ENCODE peak calls at places on chromosome 10, in five cellular contexts. T is gastrocnemius medialis, A is Panc1, M is cardiac muscle cell, L is adrenal gland. W is an unnamed sample.

GRCh38 chr10:70115948-70116682 is 16.5 kb downstream of the AIFM2 start:
- DNase-seq in T (no peak), L (peak; percentile 46), A (peak; percentile 41), M (peak; percentile 79), W (peak; percentile 38)

GRCh38 chr10:101397140-101397539 is 43.2 kb downstream of the BTRC start:
- DNase-seq in L (no peak), M (peak; percentile 13), A (no peak), T (no peak), W (no peak)

GRCh38 chr10:69232252-69232651 is 12.1 kb downstream of the HKDC1 start:
- DNase-seq in T (no peak), A (no peak), M (no peak), L (no peak), W (no peak)

GRCh38 chr10:76086571-76087260 is 655.3 kb downstream of the LRMDA start:
- DNase-seq in M (no peak), A (no peak), L (peak; percentile 87), T (peak; percentile 67), W (peak; percentile 80)

GRCh38 chr10:23438547-23439451 is at the start of gene OTUD1:
- DNase-seq in A (peak; percentile 24), L (peak; percentile 98), M (peak; percentile 97), T (peak; percentile 93), W (peak; percentile 98)

GRCh38 chr10:34996843-34997242 is 93.3 kb downstream of the CUL2 start:
- DNase-seq in M (no peak), L (no peak), A (no peak), T (no peak), W (no peak)

GRCh38 chr10:12513775-12514663 is 164.7 kb downstream of the CAMK1D start:
- DNase-seq in L (no peak), A (no peak), M (no peak), T (no peak), W (no peak)

GRCh38 chr10:1280436-1281401 is 224.5 kb downstream of the WDR37 start:
- DNase-seq in M (no peak), L (no peak), A (no peak), T (no peak), W (no peak)

GRCh38 chr10:50033481-50033880 is 34.3 kb upstream of the WASHC2A start:
- DNase-seq in L (no peak), M (no peak), T (no peak), A (no peak), W (no peak)

GRCh38 chr10:26211781-26212444 is 4.7 kb upstream of the GAD2 start:
- DNase-seq in M (no peak), L (no peak), A (no peak), T (no peak), W (no peak)

GRCh38 chr10:70685461-70685911 is 13.2 kb downstream of the ADAMTS14 start:
- DNase-seq in L (no peak), M (peak; percentile 27), T (no peak), A (no peak), W (no peak)

GRCh38 chr10:70602665-70603438 is at the start of gene PRF1:
- DNase-seq in T (no peak), M (no peak), L (no peak), A (no peak), W (no peak)

GRCh38 chr10:271201-271600 is 135.9 kb downstream of the ZMYND11 start:
- DNase-seq in M (no peak), T (no peak), L (no peak), A (no peak), W (no peak)

GRCh38 chr10:110504111-110504735 is 6.5 kb downstream of the DUSP5 start:
- DNase-seq in A (no peak), T (no peak), M (no peak), L (no peak), W (no peak)

GRCh38 chr10:29454250-29454649 is 165.4 kb downstream of the LYZL1 start:
- DNase-seq in A (no peak), T (no peak), L (no peak), M (no peak), W (no peak)
- H3K4me3 ChIP-seq in A (no peak overlapping the region), T (no peak overlapping the region), L (no peak overlapping the region), M (no peak overlapping the region), W (no peak overlapping the region)

DNA sequence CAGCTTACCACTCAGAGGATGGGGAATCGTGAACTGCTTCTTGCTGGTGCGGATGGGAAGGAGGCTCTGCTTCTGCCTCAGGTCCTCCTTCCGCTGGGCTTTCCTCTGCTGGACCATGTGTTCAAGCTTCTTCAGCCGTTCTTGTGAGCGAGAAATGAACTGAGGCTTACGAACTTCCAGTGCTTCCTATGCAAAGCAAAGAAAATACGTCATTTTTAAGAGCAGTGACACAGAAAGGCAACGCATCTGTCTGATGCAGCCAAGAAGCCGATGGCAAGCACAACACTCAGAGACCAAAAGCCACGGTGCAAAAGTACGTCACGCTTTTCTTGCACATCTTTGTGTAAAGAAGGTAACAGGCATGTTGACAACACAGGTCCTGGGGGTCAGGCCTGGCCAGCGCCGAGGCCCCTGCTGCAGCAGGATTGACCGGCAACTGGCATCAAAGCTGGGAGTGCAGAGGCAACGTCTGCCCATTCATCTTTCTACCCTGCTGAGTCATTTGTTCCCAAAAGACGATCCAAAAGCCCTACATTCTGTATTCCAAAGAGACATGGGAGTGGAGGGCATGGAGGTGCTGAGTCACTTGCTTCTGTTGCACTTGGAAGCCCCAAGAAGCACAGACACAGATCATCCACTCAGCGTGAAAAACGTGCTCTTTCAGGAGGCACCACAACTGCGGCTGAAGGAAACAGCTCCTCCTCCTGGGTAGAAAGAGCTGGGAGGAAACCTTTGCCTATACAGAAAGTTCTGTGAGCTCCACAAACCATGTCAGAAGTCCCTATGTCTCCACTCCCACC is 71.0 kb upstream of the ADAM12 start:
- DNase-seq in L (no peak), A (no peak), T (no peak), M (no peak), W (no peak)
- TF ChIP-seq CTCF in L (no peak), A (no peak), T (no peak), M (peak; percentile 44), W (no peak)

GRCh38 chr10:132539431-132539839 is 1.8 kb downstream of the INPP5A start:
- DNase-seq in A (no peak), T (peak; percentile 70), M (no peak), L (no peak), W (peak; percentile 81)
- H3K4me1 ChIP-seq in A (peaks cover 58% of the 10 kb centered on the region), T (peaks cover 61% of the 10 kb centered on the region), M (peaks cover 41% of the 10 kb centered on the region), L (peaks cover 29% of the 10 kb centered on the region), W (peaks cover 64% of the 10 kb centered on the region)

DNA sequence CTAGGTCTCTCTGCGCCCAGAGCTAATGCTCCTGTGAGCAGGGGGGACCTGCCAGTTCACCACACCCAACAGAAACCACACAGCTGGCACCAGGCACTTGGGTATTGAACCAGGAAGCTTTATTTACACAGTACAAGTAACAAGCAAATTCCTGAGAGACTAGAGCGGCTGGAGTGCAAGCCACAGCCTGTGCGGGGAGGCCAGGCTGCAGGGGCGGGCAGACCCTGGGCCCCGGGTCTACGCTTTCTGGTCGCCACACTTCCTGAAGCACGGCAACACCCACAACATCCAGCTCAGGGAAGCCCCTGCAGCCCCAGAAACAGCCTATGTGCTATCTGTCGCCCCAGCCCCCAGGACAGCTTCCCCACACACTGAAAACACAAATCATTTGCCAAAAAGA is 125.0 kb downstream of the FAM53B start:
- DNase-seq in L (no peak), A (no peak), M (no peak), T (no peak), W (no peak)
- H3K4me3 ChIP-seq in L (no peak overlapping the region), A (no peak overlapping the region), M (no peak overlapping the region), T (no peak overlapping the region), W (no peak overlapping the region)

GRCh38 chr10:133097418-133097817 is 9.7 kb downstream of the ADGRA1 start:
- DNase-seq in L (no peak), T (no peak), M (no peak), A (no peak), W (no peak)

GRCh38 chr10:133100186-133100585 is 12.5 kb downstream of the ADGRA1 start:
- DNase-seq in A (no peak), L (no peak), M (no peak), T (no peak), W (no peak)

GRCh38 chr10:133099571-133099970 is 11.8 kb downstream of the ADGRA1 start:
- DNase-seq in T (no peak), M (no peak), L (no peak), A (no peak), W (no peak)

GRCh38 chr10:133097961-133098360 is 10.2 kb downstream of the ADGRA1 start:
- DNase-seq in L (no peak), M (no peak), T (no peak), A (no peak), W (no peak)

DNA sequence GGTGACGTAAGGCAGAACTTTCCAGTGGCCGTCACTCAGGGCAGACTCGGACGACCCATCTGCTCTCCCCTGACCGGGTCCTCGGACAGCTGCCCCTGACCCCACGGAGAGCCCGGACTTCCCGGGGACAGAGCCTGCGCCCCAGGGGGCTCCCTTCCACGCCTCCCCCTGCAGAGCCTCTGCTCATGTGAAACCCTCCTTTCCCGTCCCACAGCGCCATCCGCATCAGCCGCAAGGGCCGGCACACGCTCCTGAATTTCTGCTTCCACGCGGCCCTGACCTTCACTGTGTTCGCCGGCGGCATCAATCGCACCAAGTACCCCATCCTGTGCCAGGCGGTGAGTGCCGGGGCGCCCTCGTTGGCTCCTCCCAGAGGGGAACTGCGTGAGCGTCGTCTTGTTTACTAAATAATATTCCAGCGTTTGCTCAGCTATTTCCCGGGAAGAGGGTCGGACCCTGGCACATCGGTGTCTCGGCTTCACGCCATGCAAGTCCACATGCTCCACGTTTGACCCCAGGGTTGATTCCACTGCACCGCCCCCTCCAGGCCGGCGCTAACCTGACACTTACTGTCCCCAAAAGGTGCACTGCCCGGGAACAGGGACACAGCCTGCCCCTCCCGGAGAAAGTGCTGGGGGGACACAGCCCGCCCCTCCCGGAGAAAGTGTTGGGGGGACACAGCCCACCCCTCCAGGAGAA is 10.9 kb downstream of the ADGRA1 start:
- DNase-seq in T (no peak), L (no peak), A (no peak), M (no peak), W (no peak)
- TF ChIP-seq CTCF in T (no peak), L (no peak), A (no peak), M (no peak), W (no peak)

GRCh38 chr10:62733654-62734293 is 70.7 kb upstream of the ADO start:
- DNase-seq in L (no peak), A (no peak), T (peak; percentile 47), M (no peak), W (no peak)

GRCh38 chr10:62728479-62728878 is 76.0 kb upstream of the ADO start:
- DNase-seq in T (no peak), L (no peak), M (no peak), A (no peak), W (no peak)

GRCh38 chr10:62734781-62735463 is 69.6 kb upstream of the ADO start:
- DNase-seq in L (no peak), A (no peak), M (no peak), T (no peak), W (no peak)

GRCh38 chr10:62735464-62736188 is 68.9 kb upstream of the ADO start:
- DNase-seq in A (no peak), T (no peak), M (no peak), L (no peak), W (no peak)

GRCh38 chr10:62732841-62733653 is 71.5 kb upstream of the ADO start:
- DNase-seq in A (peak; percentile 13), M (no peak), L (no peak), T (no peak), W (no peak)
- H3K4me1 ChIP-seq in A (no peaks in the 10 kb centered on the region), M (no peaks in the 10 kb centered on the region), L (no peaks in the 10 kb centered on the region), T (no peaks in the 10 kb centered on the region), W (no peaks in the 10 kb centered on the region)

DNA sequence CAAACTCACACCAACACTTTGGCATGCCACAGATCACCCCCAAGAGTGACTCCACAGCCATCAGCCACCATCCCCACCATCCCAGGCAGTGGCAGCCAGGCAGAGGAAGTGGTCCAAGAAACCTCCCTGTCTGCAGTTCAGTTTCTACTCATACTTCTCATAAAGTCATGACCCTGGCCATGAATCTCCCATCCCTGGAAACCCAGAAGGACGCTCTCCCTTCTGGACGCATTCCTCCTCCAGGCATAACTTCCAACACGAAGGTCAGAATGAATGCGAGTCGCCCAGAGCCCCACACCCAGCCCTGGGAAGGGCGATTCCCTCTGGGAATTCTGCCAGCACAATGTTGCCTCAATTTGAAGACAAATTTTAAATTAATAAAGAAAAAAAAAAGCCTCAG is 307.8 kb downstream of the FRMD4A start:
- DNase-seq in A (no peak), M (no peak), T (no peak), L (no peak), W (no peak)
- H3K4me3 ChIP-seq in A (no peak overlapping the region), M (no peak overlapping the region), T (no peak overlapping the region), L (no peak overlapping the region), W (no peak overlapping the region)